ENCODE peak calls at places on chromosomes 4 and X, in eight cellular contexts. U is DND-41; H is RWPE2; E is stimulated activated naive CD8-positive, alpha-beta T cell treated with anti-CD3 and anti-CD28 coated beads, Interleukin-15, amount 100 ng/mL, for 72 hours; P is CD4-positive, CD25-positive, alpha-beta regulatory T cell; Y is pancreas; G is right lobe of liver; Q is activated CD8-positive, alpha-beta T cell treated with anti-CD3 and anti-CD28 coated beads, Interleukin-2, amount 10 ng/mL, durations not matched to agents 7 days and 5 days. M is an unnamed sample.
A peak's percentile ranks its signal among the peaks of the same experiment; 100 is the strongest.

GRCh38 chr4:12123709-12124108 is 695.0 kb upstream of the HS3ST1 start:
- ATAC-seq in U (no peak), Q (no peak), P (no peak), Y (no peak), G (peak; percentile 47), E (no peak), H (no peak), M (no peak)

GRCh38 chrX:10326578-10326977 is 169.8 kb downstream of the CLCN4 start:
- ATAC-seq in G (peak; percentile 96), U (no peak), P (no peak), Y (peak; percentile 47), Q (no peak), E (no peak), H (no peak), M (no peak)

GRCh38 chr4:70734971-70735370 is 13.2 kb downstream of the RUFY3 start:
- ATAC-seq in Q (peak; percentile 46), H (peak; percentile 32), U (peak; percentile 62), P (peak; percentile 56), Y (peak; percentile 33), E (peak; percentile 47), G (peak; percentile 15), M (peak; percentile 42)

GRCh38 chrX:75337525-75337924 is 63.6 kb downstream of the UPRT start:
- ATAC-seq in Q (no peak), P (no peak), G (no peak), Y (no peak), H (no peak), E (no peak), U (no peak), M (peak; percentile 14)

GRCh38 chrX:34638116-34638515 is 19.0 kb downstream of the TMEM47 start:
- ATAC-seq in Y (peak; percentile 34), Q (no peak), G (peak; percentile 46), U (no peak), P (no peak), E (no peak), H (no peak), M (no peak)

GRCh38 chr4:78395642-78396041 is 155.9 kb upstream of the ANXA3 start:
- ATAC-seq in Y (no peak), G (no peak), Q (no peak), E (no peak), U (no peak), H (no peak), P (no peak), M (no peak)

GRCh38 chr4:21198683-21199082 is 498.4 kb downstream of the PACRGL start:
- ATAC-seq in Y (no peak), E (no peak), U (no peak), Q (no peak), H (no peak), P (no peak), G (no peak), M (no peak)

GRCh38 chr4:73917081-73917501 is 47.9 kb downstream of the CXCL1 start:
- ATAC-seq in E (no peak), U (no peak), P (no peak), H (peak; percentile 98), Q (no peak), G (no peak), Y (no peak), M (peak; percentile 38)

GRCh38 chr4:47705326-47705981 is 132.4 kb downstream of the CORIN start:
- ATAC-seq in G (peak; percentile 60), Q (no peak), Y (peak; percentile 44), H (peak; percentile 36), U (no peak), P (no peak), E (no peak), M (no peak)

GRCh38 chr4:60981534-60981933 is 218.6 kb upstream of the ADGRL3 start:
- ATAC-seq in U (no peak), H (no peak), Y (no peak), E (no peak), P (no peak), Q (no peak), G (no peak), M (no peak)

GRCh38 chr4:129972257-129972656 is 876.3 kb downstream of the C4orf33 start:
- ATAC-seq in H (no peak), P (no peak), E (no peak), Q (no peak), G (peak; percentile 48), Y (no peak), U (no peak), M (no peak)

GRCh38 chrX:55715847-55716246 is 1.7 kb upstream of the RRAGB start:
- ATAC-seq in P (no peak), U (no peak), G (no peak), Q (no peak), H (no peak), Y (no peak), E (no peak), M (no peak)

GRCh38 chr4:134867027-134867426 is 665.4 kb upstream of the PABPC4L start:
- ATAC-seq in E (no peak), U (no peak), P (no peak), H (no peak), Y (no peak), G (no peak), Q (no peak), M (no peak)

GRCh38 chr4:26937136-26937535 is 76.5 kb downstream of the STIM2 start:
- ATAC-seq in E (no peak), G (peak; percentile 32), P (no peak), Q (no peak), U (no peak), H (no peak), Y (no peak), M (no peak)

GRCh38 chr4:78542373-78542772 is 9.2 kb upstream of the ANXA3 start:
- ATAC-seq in Y (no peak), U (no peak), P (no peak), G (peak; percentile 56), Q (no peak), H (peak; percentile 68), E (no peak), M (no peak)